ENCODE peak calls at places on chromosomes 7 and 10, in ten cellular contexts. B is body of pancreas, O is frontal cortex, G is NAMALWA, V is SK-N-SH, R is NCI-H1092, Y is right atrium auricular region, L is HCT116, N is amniotic stem cell, S is foreskin fibroblast. H is an unnamed sample.

GRCh38 chr7:157570531-157571200 is 233.9 kb downstream of the DNAJB6 start:
- DNase-seq in B (no peak), O (no peak), G (no peak), V (no peak), R (no peak), Y (no peak), L (no peak), N (no peak), S (no peak), H (no peak)

GRCh38 chr7:118305686-118306085 is 81.2 kb downstream of the ANKRD7 start:
- DNase-seq in B (no peak), O (no peak), G (no peak), V (no peak), R (no peak), Y (no peak), L (no peak), N (no peak), S (no peak), H (no peak)

GRCh38 chr10:105068497-105068896 is 427.4 kb downstream of the SORCS3 start:
- DNase-seq in B (no peak), O (no peak), G (no peak), V (no peak), R (no peak), Y (no peak), L (no peak), N (no peak), S (peak), H (no peak)

GRCh38 chr7:74599251-74599650 is 58.3 kb upstream of the GTF2I start:
- DNase-seq in B (no peak), O (no peak), G (no peak), V (no peak), R (no peak), Y (no peak), L (no peak), N (no peak), S (no peak), H (no peak)

GRCh38 chr7:139828880-139829653 is at the start of gene TBXAS1:
- DNase-seq in B (peak), O (no peak), G (no peak), V (no peak), R (no peak), Y (no peak), L (no peak), N (no peak), S (no peak), H (peak)

GRCh38 chr10:63681965-63682704 is 160.9 kb downstream of the REEP3 start:
- DNase-seq in B (no peak), O (no peak), G (no peak), V (no peak), R (no peak), Y (no peak), L (no peak), N (peak), S (peak), H (no peak)

GRCh38 chr10:77524300-77524711 is 113.3 kb downstream of the KCNMA1 start:
- DNase-seq in B (no peak), O (no peak), G (no peak), V (no peak), R (no peak), Y (no peak), L (no peak), N (peak), S (peak), H (no peak)

GRCh38 chr7:44320141-44320540 is 5.3 kb downstream of the CAMK2B start:
- DNase-seq in B (no peak), O (no peak), G (no peak), V (no peak), R (no peak), Y (no peak), L (no peak), N (no peak), S (no peak), H (no peak)

GRCh38 chr10:131491195-131491594 is 179.7 kb upstream of the TCERG1L start:
- DNase-seq in B (no peak), O (no peak), G (no peak), V (no peak), R (no peak), Y (no peak), L (no peak), N (no peak), S (no peak), H (no peak)

GRCh38 chr7:91557789-91558396 is 293.7 kb downstream of the FZD1 start:
- DNase-seq in B (no peak), O (no peak), G (no peak), V (no peak), R (no peak), Y (no peak), L (peak), N (no peak), S (no peak), H (no peak)

GRCh38 chr7:100752994-100753393 is 19.6 kb downstream of the ZAN start:
- DNase-seq in B (no peak), O (no peak), G (no peak), V (no peak), R (no peak), Y (no peak), L (no peak), N (no peak), S (no peak), H (peak)

GRCh38 chr10:18195060-18195799 is 55.0 kb downstream of the CACNB2 start:
- DNase-seq in B (no peak), O (no peak), G (no peak), V (no peak), R (no peak), Y (no peak), L (no peak), N (no peak), S (peak), H (no peak)

GRCh38 chr10:29735628-29736324 is 101.0 kb upstream of the SVIL start:
- DNase-seq in B (peak), O (peak), G (no peak), V (peak), R (peak), Y (peak), L (peak), N (no peak), S (peak), H (peak)

GRCh38 chr10:64350665-64351064 is 829.5 kb downstream of the REEP3 start:
- DNase-seq in B (no peak), O (no peak), G (no peak), V (no peak), R (no peak), Y (no peak), L (no peak), N (no peak), S (no peak), H (no peak)